ENCODE peak calls at places on chromosomes 4 and X, in four cellular contexts. Q is IMR-90, T is HepG2, Y is GM12878. Z is an unnamed sample.

GRCh38 chr4:6640292-6641163 is at the start of gene MRFAP1:
- DNase-seq in Y (peak), T (peak), Q (peak), Z (peak)

GRCh38 chr4:148007303-148007702 is 275.4 kb downstream of the ARHGAP10 start:
- DNase-seq in Q (peak), T (no peak), Y (no peak), Z (peak)

GRCh38 chr4:28444886-28445496 is 1584.3 kb downstream of the STIM2 start:
- DNase-seq in Y (no peak), Q (peak), T (no peak), Z (no peak)

GRCh38 chr4:170875868-170876267 is 786.1 kb upstream of the AADAT start:
- DNase-seq in T (peak), Y (no peak), Q (no peak), Z (no peak)

GRCh38 chr4:146446555-146446954 is 75.2 kb downstream of the SLC10A7 start:
- DNase-seq in T (no peak), Y (no peak), Q (no peak), Z (no peak)

GRCh38 chrX:38891641-38892413 is 90.6 kb downstream of the MID1IP1 start:
- DNase-seq in Q (peak), T (no peak), Y (no peak), Z (no peak)

GRCh38 chr4:56134272-56134671 is 185.5 kb downstream of the CEP135 start:
- DNase-seq in T (peak), Q (peak), Y (no peak), Z (no peak)

GRCh38 chrX:69365349-69365748 is 138.8 kb upstream of the NALF2 start:
- DNase-seq in Q (no peak), Y (no peak), T (no peak), Z (no peak)

GRCh38 chr4:186486172-186486571 is 69.2 kb downstream of the MTNR1A start:
- DNase-seq in Q (peak), T (no peak), Y (no peak), Z (no peak)

GRCh38 chr4:156779046-156779445 is 192.6 kb downstream of the PDGFC start:
- DNase-seq in T (no peak), Y (no peak), Q (peak), Z (no peak)

GRCh38 chr4:149522031-149522430 is 293.6 kb downstream of the IQCM start:
- DNase-seq in Q (no peak), Y (no peak), T (no peak), Z (no peak)

GRCh38 chrX:27976284-27976683 is 5.0 kb downstream of the DCAF8L1 start:
- DNase-seq in T (no peak), Y (no peak), Q (no peak), Z (no peak)

GRCh38 chr4:36386691-36387090 is 105.3 kb downstream of the DTHD1 start:
- DNase-seq in Y (no peak), T (no peak), Q (no peak), Z (no peak)

GRCh38 chr4:25081866-25082471 is 51.2 kb upstream of the LGI2 start:
- DNase-seq in Y (no peak), T (no peak), Q (no peak), Z (no peak)

GRCh38 chr4:119725688-119726330 is 97.2 kb upstream of the PDE5A start:
- DNase-seq in Q (peak), Y (no peak), T (no peak), Z (no peak)

GRCh38 chr4:145808021-145808650 is 128.2 kb downstream of the C4orf51 start:
- DNase-seq in Y (peak), Q (peak), T (peak), Z (peak)

GRCh38 chr4:102815981-102816380 is 11.4 kb downstream of the UBE2D3 start:
- DNase-seq in Y (no peak), T (peak), Q (peak), Z (no peak)

GRCh38 chr4:135718019-135718418 is 1516.4 kb upstream of the PABPC4L start:
- DNase-seq in T (no peak), Y (no peak), Q (peak), Z (no peak)

GRCh38 chr4:30716671-30717207 is 3.4 kb upstream of the PCDH7 start:
- DNase-seq in T (no peak), Q (no peak), Y (no peak), Z (no peak)

GRCh38 chr4:10347281-10347795 is 109.9 kb downstream of the ZNF518B start:
- DNase-seq in T (no peak), Y (no peak), Q (no peak), Z (no peak)

GRCh38 chrX:132614297-132614696 is 125.5 kb upstream of the MBNL3 start:
- DNase-seq in Y (no peak), T (peak), Q (no peak), Z (no peak)

GRCh38 chr4:158796370-158797140 is 27.7 kb downstream of the FNIP2 start:
- DNase-seq in Y (no peak), T (no peak), Q (peak), Z (no peak)

GRCh38 chr4:182093947-182094346 is 149.3 kb upstream of the TENM3 start:
- DNase-seq in Q (no peak), Y (no peak), T (no peak), Z (no peak)

GRCh38 chr4:169663894-169664293 is 43.5 kb downstream of the CLCN3 start:
- DNase-seq in T (peak), Y (no peak), Q (peak), Z (no peak)

GRCh38 chrX:69033936-69034335 is 131.3 kb downstream of the PJA1 start:
- DNase-seq in T (no peak), Y (no peak), Q (no peak), Z (no peak)

GRCh38 chrX:56792270-56793111 is 63.4 kb downstream of the NBDY start:
- DNase-seq in Q (no peak), Y (no peak), T (no peak), Z (no peak)

GRCh38 chr4:24686866-24687672 is 102.7 kb upstream of the DHX15 start:
- DNase-seq in Q (no peak), T (peak), Y (no peak), Z (peak)

GRCh38 chr4:153310793-153311192 is 33.7 kb upstream of the MND1 start:
- DNase-seq in Q (no peak), T (no peak), Y (no peak), Z (no peak)

GRCh38 chr4:183201331-183201730 is 102.3 kb downstream of the WWC2 start:
- DNase-seq in T (no peak), Q (peak), Y (no peak), Z (no peak)

GRCh38 chr4:52788806-52789205 is 37.6 kb upstream of the ERVMER34-1 start:
- DNase-seq in Y (no peak), T (no peak), Q (no peak), Z (no peak)

GRCh38 chr4:6465985-6466384 is 6.4 kb downstream of the PPP2R2C start:
- DNase-seq in Q (no peak), T (no peak), Y (no peak), Z (no peak)

GRCh38 chr4:26912069-26912468 is 51.4 kb downstream of the STIM2 start:
- DNase-seq in Q (no peak), T (no peak), Y (no peak), Z (no peak)

GRCh38 chrX:136867096-136867491 is 13.4 kb downstream of the RBMX start:
- DNase-seq in Y (no peak), Q (peak), T (no peak), Z (no peak)

GRCh38 chrX:136542281-136542680 is 10.3 kb downstream of the VGLL1 start:
- DNase-seq in Q (no peak), Y (no peak), T (no peak), Z (no peak)

DNA sequence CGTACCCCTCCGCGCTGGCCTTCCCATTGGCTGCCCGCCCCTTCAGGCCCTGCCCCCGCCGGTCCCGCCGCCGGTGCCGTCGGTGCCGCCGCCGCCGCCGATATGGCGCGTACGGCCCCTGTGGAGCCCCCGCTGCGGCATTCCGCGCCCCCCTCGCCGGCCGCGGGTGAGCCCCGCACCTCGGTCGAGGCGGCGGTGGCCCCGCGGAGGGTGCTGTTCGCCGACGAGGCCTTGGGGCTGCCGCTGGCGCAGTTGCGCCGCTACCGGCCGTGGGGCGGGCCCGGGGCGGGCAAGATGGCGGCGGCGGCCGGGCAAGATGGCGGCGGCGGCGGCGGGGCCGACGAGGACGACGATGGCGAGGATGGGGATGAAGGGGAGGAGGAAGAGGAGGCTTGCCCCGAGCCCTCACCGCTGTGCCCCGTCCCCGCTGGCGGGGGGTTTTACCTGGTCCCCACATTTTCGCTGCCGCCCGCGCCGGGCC is at the start of gene PPP1R3F:
- DNase-seq in Y (no peak), Q (no peak), T (no peak), Z (no peak)
- TF ChIP-seq MXI1 in Y (no peak), Q (no peak), T (no peak), Z (no peak)

GRCh38 chrX:12225073-12225472 is 86.8 kb downstream of the FRMPD4 start:
- DNase-seq in Q (no peak), T (no peak), Y (no peak), Z (no peak)
- TF ChIP-seq CEBPB in Q (no peak), T (no peak), Y (no peak), Z (no peak)

GRCh38 chrX:30887721-30888120 is 1.3 kb downstream of the TAB3 start:
- DNase-seq in T (no peak), Y (no peak), Q (no peak), Z (no peak)

GRCh38 chrX:30887288-30887687 is 1.8 kb downstream of the TAB3 start:
- DNase-seq in T (no peak), Y (no peak), Q (no peak), Z (no peak)

GRCh38 chrX:30889147-30890125 is at the start of gene TAB3:
- DNase-seq in T (peak), Q (peak), Y (peak), Z (peak)

GRCh38 chrX:30885136-30885535 is 3.9 kb downstream of the TAB3 start:
- DNase-seq in Q (no peak), T (no peak), Y (no peak), Z (no peak)

DNA sequence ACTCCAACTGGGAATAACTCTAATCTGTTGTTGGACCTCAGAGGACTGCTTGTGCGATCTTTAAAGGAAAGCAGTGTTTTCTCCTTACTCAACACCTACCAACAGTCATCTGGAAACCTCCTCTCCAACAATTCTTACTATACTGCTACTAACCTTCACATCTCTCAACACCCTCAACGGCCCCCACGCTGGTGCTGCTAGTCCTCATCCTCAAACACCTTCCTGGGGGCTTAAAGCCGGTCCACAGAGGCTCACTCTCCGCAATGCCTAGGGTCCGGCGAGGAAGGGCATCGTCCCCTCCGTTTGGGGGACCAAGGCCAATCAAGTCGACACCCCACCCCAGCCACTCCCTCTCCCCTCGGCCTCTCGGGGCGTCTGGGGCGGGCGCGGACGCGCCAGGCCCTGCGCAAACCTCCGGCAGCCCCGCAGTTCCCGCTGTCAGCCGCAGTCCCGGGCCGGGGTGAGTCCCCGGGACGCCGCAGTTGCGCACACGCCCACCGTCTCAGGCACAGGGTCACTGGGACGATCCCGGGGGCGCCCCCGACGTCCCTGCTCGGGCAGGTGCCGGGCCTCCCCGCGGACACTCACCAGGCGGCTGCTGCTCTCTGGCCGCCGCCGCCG is 418 bp downstream of the TAB3 start:
- DNase-seq in T (no peak), Y (no peak), Q (no peak), Z (no peak)
- TF ChIP-seq MXI1 in T (no peak), Y (no peak), Q (no peak), Z (no peak)

DNA sequence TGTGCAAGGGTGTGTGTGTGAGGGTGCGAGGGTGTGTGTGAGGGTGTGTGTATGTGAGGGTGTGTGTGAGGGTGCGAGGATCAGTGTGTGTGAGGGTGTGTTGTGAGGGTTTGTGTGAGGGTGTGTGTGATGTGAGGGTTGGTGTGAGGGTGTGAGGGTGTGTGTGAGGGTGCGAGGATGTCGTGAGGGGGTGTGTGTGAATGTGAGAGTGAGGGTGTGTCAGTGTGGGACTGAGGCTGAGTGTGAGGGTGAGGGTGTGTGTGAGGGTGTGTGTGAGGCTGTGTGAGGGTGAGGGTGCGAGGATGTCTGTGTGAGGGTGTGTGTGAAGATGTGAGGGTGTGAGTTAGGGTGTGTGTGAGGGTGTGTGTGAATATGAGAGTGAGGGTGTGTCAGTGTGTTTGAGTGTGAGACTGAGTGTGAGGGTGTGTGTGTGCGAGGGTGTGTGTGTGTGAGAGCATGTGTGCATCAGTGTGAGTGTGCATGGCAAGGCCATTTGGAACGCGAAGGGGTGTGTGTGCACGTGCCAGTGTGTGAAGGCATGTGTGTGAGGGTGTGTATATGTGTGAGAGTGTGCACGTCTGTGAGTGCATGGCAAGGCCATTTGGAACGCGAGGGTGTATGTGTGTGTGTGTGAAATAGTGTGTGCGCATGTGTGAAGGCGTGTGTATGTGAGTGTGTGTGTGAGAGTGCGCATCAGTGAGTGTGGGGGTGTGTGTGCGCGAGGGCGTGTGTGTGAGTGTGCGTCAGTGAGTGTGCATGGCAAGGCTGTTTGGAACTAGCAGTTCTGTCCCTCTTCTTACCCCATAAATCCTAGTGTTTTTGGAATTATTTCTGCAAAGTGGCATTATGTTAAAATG is 69.8 kb downstream of the RGS12 start:
- DNase-seq in Q (no peak), Y (no peak), T (no peak), Z (no peak)
- TF ChIP-seq CEBPB in Q (no peak), Y (no peak), T (no peak), Z (no peak)

DNA sequence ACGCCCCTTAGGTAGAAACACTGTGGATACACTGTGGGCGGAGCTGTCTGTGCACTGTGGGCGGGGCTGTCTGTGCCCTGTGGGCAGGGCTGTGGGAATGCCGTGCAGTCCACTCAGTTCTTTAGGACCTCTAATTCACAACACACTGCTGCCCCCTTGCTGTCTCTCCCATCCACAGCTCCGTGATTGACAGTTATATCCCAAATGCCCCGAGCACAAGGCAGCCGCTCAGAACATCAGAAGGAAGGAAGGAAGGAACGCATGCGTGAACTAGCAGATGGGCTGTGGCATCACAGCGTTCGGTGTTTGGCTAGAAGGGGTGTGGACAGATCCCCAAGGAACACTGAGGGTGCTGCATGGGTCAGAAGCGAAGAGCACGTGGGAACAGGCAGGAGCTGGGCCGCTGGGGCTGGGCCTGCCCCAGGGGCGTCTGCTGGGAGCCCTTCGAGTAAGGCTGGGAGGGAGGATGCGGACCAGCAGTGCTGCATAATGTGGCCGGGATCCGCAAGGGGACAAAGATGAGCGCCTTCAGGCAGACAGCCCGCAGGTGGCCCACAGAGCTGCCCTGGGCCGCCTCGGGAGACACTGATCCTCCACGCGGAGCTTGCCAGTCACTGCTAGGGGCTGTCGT is 29.8 kb downstream of the ACOX3 start:
- DNase-seq in Q (peak), Y (no peak), T (peak), Z (peak)
- TF ChIP-seq MXI1 in Q (no peak), Y (no peak), T (peak), Z (no peak)

GRCh38 chr4:75512336-75513211 is 1.6 kb downstream of the RCHY1 start:
- DNase-seq in Q (peak), T (peak), Y (peak), Z (peak)

GRCh38 chr4:75516144-75516543 is 1.9 kb downstream of the THAP6 start:
- DNase-seq in Q (no peak), Y (no peak), T (no peak), Z (no peak)

GRCh38 chr4:75513529-75514130 is 573 bp downstream of the RCHY1 start:
- DNase-seq in Q (peak), T (no peak), Y (no peak), Z (no peak)

GRCh38 chr4:75514131-75514948 is at the start of the genes RCHY1 and THAP6:
- DNase-seq in Y (peak), T (peak), Q (peak), Z (peak)

DNA sequence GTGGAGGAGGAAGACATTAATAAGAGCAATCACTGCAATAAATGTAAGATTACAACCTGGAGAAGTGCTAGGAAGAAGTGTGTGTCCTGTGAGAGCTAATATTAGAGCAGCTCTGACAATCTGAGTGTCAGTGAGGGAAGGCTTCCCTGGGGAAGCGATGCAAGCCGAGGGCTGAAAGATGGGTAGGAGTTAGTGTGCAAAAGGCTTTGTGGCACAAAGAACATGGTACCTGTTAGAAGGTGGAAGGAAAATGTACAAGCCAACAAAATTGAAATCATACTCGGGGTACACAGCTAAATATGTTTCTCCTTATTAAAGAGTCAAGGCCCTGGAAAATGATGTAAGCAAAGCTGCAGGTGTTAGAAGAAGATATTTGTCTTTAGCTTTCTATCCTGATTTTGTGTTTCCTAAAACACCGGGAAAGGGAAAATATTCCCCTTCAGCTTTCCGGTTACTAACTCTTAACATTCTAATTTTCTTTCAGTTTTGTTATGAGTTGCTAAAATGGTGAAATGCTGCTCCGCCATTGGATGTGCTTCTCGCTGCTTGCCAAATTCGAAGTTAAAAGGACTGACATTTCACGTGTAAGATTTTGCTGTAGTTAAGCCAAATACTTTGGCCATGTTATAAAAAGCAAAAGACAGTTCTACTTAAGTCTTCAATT is 808 bp downstream of the THAP6 start:
- DNase-seq in T (no peak), Q (no peak), Y (peak), Z (no peak)
- TF ChIP-seq CEBPB in T (no peak), Q (no peak), Y (no peak), Z (no peak)

DNA sequence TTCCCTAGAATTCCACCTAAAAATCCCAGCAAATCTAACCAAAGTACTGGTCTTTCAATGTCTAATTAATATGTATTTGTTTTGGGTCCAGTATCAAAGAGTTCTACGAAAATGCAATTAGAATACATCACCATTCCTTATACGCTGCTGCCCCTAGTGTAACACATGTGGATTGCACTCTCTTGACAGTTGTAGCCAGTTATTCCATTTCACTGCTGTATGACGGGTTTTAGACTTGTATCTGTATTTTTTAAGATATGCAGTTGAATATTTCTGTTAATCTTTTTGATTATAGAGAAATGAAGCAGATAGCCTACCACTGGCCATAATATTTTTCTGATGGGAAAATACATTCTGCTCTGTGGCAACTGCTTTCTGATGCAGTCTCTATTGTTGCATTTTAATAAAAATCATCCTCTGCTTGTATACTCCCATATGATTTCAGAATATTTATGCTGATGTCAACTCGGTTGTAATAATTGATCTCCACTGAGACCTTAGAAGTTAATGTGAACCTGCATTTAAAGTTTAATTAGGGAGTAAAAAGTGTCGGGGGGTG is 17.1 kb upstream of the PAGE2B start:
- DNase-seq in Y (no peak), T (peak), Q (peak), Z (peak)
- TF ChIP-seq MXI1 in Y (no peak), T (no peak), Q (no peak), Z (no peak)

Z was measured in K562.